ENCODE peak calls at places on chromosomes 1 and 21, in five cellular contexts. P is right cardiac atrium, A is K562, K is ovary, M is mesenchymal stem cell. F is an unnamed sample.

GRCh38 chr1:166128195-166128594 is 38.6 kb downstream of the FAM78B start:
- DNase-seq in P (no peak), A (no peak), K (no peak), M (no peak), F (no peak)

GRCh38 chr1:240404286-240404685 is 207.7 kb downstream of the GREM2 start:
- DNase-seq in P (no peak), A (no peak), K (no peak), M (no peak), F (no peak)

GRCh38 chr1:185096531-185096930 is 51.2 kb downstream of the RNF2 start:
- DNase-seq in P (no peak), A (no peak), K (no peak), M (no peak), F (no peak)

GRCh38 chr1:187474266-187474665 is 645.5 kb downstream of the PLA2G4A start:
- DNase-seq in P (no peak), A (no peak), K (no peak), M (peak; percentile 41), F (no peak)

GRCh38 chr1:30377230-30378022 is 346.0 kb downstream of the MATN1 start:
- DNase-seq in P (no peak), A (no peak), K (peak; percentile 7), M (no peak), F (no peak)

GRCh38 chr1:57835620-57836019 is 411.8 kb upstream of the DAB1 start:
- DNase-seq in P (no peak), A (no peak), K (no peak), M (no peak), F (no peak)

GRCh38 chr1:235984041-235984820 is 80.7 kb downstream of the NID1 start:
- DNase-seq in P (no peak), A (no peak), K (no peak), M (peak; percentile 84), F (no peak)

GRCh38 chr1:10601342-10602060 is 126.8 kb downstream of the PEX14 start:
- DNase-seq in P (no peak), A (no peak), K (no peak), M (no peak), F (no peak)

GRCh38 chr1:44995467-44996238 is 9.3 kb upstream of the EIF2B3 start:
- DNase-seq in P (no peak), A (no peak), K (no peak), M (no peak), F (no peak)

GRCh38 chr1:204409878-204410763 is 1.5 kb downstream of the PPP1R15B start:
- DNase-seq in P (no peak), A (peak; percentile 33), K (no peak), M (no peak), F (no peak)

GRCh38 chr1:234970731-234971476 is 157.7 kb downstream of the TOMM20 start:
- DNase-seq in P (peak; percentile 77), A (no peak), K (peak; percentile 85), M (peak; percentile 98), F (peak; percentile 91)

GRCh38 chr1:87926131-87926828 is 597.6 kb downstream of the LMO4 start:
- DNase-seq in P (no peak), A (no peak), K (no peak), M (no peak), F (no peak)

GRCh38 chr1:17167041-17167782 is 37.7 kb upstream of the PADI1 start:
- DNase-seq in P (no peak), A (no peak), K (no peak), M (no peak), F (no peak)

GRCh38 chr1:224064150-224064549 is 49.8 kb upstream of the FBXO28 start:
- DNase-seq in P (no peak), A (no peak), K (no peak), M (no peak), F (no peak)

GRCh38 chr1:61680500-61680899 is 44.4 kb downstream of the TM2D1 start:
- DNase-seq in P (no peak), A (no peak), K (no peak), M (no peak), F (no peak)

GRCh38 chr1:68016364-68016763 is 34.1 kb downstream of the DIRAS3 start:
- DNase-seq in P (no peak), A (no peak), K (no peak), M (no peak), F (no peak)

GRCh38 chr1:30336550-30337426 is 386.6 kb downstream of the MATN1 start:
- DNase-seq in P (no peak), A (no peak), K (no peak), M (no peak), F (no peak)

GRCh38 chr1:172894345-172895049 is 156.2 kb downstream of the TNFSF18 start:
- DNase-seq in P (no peak), A (no peak), K (no peak), M (no peak), F (no peak)

GRCh38 chr1:15959847-15960446 is 16.0 kb downstream of the ZBTB17 start:
- DNase-seq in P (no peak), A (no peak), K (no peak), M (no peak), F (no peak)

GRCh38 chr1:101846820-101847219 is 149.9 kb downstream of the OLFM3 start:
- DNase-seq in P (no peak), A (no peak), K (no peak), M (no peak), F (no peak)

GRCh38 chr1:176183618-176184017 is 23.5 kb downstream of the COP1 start:
- DNase-seq in P (no peak), A (no peak), K (no peak), M (peak; percentile 21), F (no peak)

GRCh38 chr1:203200916-203201315 is 14.4 kb upstream of the CHI3L1 start:
- DNase-seq in P (no peak), A (no peak), K (no peak), M (no peak), F (peak; percentile 16)

GRCh38 chr1:46735708-46736324 is 16.9 kb upstream of the EFCAB14 start:
- DNase-seq in P (no peak), A (peak; percentile 75), K (no peak), M (peak; percentile 68), F (no peak)

GRCh38 chr1:169345500-169345899 is 22.1 kb downstream of the NME7 start:
- DNase-seq in P (no peak), A (no peak), K (no peak), M (no peak), F (no peak)

GRCh38 chr1:18357831-18358230 is 122.9 kb upstream of the KLHDC7A start:
- DNase-seq in P (no peak), A (no peak), K (no peak), M (no peak), F (no peak)

DNA sequence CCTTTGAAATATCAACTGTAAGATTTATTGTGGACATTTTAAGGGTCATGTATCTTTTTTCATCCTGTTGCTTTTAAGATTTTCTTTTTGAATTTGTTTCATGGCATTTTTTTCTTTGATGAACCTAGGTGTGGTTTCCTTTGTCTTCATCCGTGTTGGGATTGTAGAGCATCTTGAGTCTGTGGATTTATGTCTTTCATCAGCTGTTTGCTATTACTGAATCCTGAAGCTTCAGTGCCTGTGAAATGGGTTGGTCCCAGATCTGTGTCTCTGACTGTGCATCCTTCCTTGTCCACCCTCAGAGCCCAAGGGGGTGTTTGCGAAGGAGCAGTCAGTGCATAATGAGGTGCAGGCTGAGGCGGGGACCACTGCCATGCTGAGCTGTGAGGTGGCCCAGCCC is 37.3 kb downstream of the OBSCN start:
- DNase-seq in P (no peak), A (no peak), K (no peak), M (no peak), F (no peak)
- H3K4me3 ChIP-seq in P (no peak overlapping the region), A (no peak overlapping the region), K (no peak overlapping the region), M (no peak overlapping the region), F (no peak overlapping the region)

GRCh38 chr21:28332796-28333195 is 659.9 kb downstream of the LTN1 start:
- DNase-seq in P (no peak), A (no peak), K (no peak), M (no peak), F (no peak)
- H3K27ac ChIP-seq in P (no peak overlapping the region), A (no peak overlapping the region), K (no peak overlapping the region), M (no peak overlapping the region), F (no peak overlapping the region)

GRCh38 chr1:1393428-1393827 is 5.7 kb downstream of the CCNL2 start:
- DNase-seq in P (no peak), A (no peak), K (no peak), M (no peak), F (no peak)
- H3K4me3 ChIP-seq in P (no peak overlapping the region), A (no peak overlapping the region), K (no peak overlapping the region), M (no peak overlapping the region), F (no peak overlapping the region)

GRCh38 chr1:233019921-233020320 is 69.5 kb downstream of the NTPCR start:
- DNase-seq in P (no peak), A (no peak), K (no peak), M (peak; percentile 35), F (no peak)
- H3K27ac ChIP-seq in P (no peak overlapping the region), A (no peak overlapping the region), K (no peak overlapping the region), M (no peak overlapping the region), F (no peak overlapping the region)

GRCh38 chr1:92952714-92953113 is 8.5 kb downstream of the DIPK1A start:
- DNase-seq in P (no peak), A (no peak), K (no peak), M (no peak), F (no peak)
- H3K4me3 ChIP-seq in P (no peak overlapping the region), A (no peak overlapping the region), K (no peak overlapping the region), M (no peak overlapping the region), F (no peak overlapping the region)

GRCh38 chr1:112840631-112841624 is 115.1 kb downstream of the SLC16A1 start:
- DNase-seq in P (no peak), A (no peak), K (no peak), M (no peak), F (no peak)
- H3K27ac ChIP-seq in P (no peak overlapping the region), A (no peak overlapping the region), K (no peak overlapping the region), M (no peak overlapping the region), F (no peak overlapping the region)

GRCh38 chr1:233586301-233586700 is 27.6 kb upstream of the KCNK1 start:
- DNase-seq in P (no peak), A (no peak), K (no peak), M (no peak), F (no peak)

GRCh38 chr1:233584376-233584775 is 29.5 kb upstream of the KCNK1 start:
- DNase-seq in P (no peak), A (no peak), K (no peak), M (no peak), F (no peak)

GRCh38 chr1:233587196-233587595 is 26.7 kb upstream of the KCNK1 start:
- DNase-seq in P (no peak), A (no peak), K (no peak), M (no peak), F (no peak)

GRCh38 chr1:233584931-233585330 is 29.0 kb upstream of the KCNK1 start:
- DNase-seq in P (no peak), A (peak; percentile 30), K (no peak), M (no peak), F (no peak)

GRCh38 chr1:233587958-233588799 is 25.7 kb upstream of the KCNK1 start:
- DNase-seq in P (peak; percentile 19), A (no peak), K (no peak), M (no peak), F (no peak)
- H3K4me3 ChIP-seq in P (peak overlapping the region; percentile 31), A (no peak overlapping the region), K (no peak overlapping the region), M (peak overlapping the region; percentile 36), F (peak overlapping the region; percentile 3)

GRCh38 chr1:56505792-56506191 is 73.6 kb downstream of the PLPP3 start:
- DNase-seq in P (no peak), A (no peak), K (no peak), M (no peak), F (no peak)
- H3K27ac ChIP-seq in P (peak overlapping the region; percentile 10), A (peak overlapping the region; percentile 36), K (peak overlapping the region; percentile 30), M (no peak overlapping the region), F (no peak overlapping the region)